ENCODE peak calls at places on chromosomes 1 and 21, in four cellular contexts. O is heart right ventricle, V is RWPE1, L is lung. C is an unnamed sample.

GRCh38 chr1:54653036-54653435 is 11.4 kb downstream of the MROH7 start:
- DNase-seq in O (no peak), L (no peak), V (no peak), C (no peak)

GRCh38 chr1:162689745-162690671 is 57.7 kb downstream of the DDR2 start:
- DNase-seq in V (no peak), O (peak), L (no peak), C (no peak)

GRCh38 chr1:246971322-246971721 is 36.5 kb downstream of the ZNF695 start:
- DNase-seq in O (peak), V (no peak), L (no peak), C (no peak)

GRCh38 chr1:73623946-73624345 is 574.0 kb downstream of the LRRIQ3 start:
- DNase-seq in L (no peak), O (no peak), V (no peak), C (no peak)

GRCh38 chr1:151523331-151523730 is 12.1 kb downstream of the CGN start:
- DNase-seq in L (no peak), O (no peak), V (no peak), C (no peak)

GRCh38 chr1:231215676-231216385 is 25.2 kb upstream of the GNPAT start:
- DNase-seq in V (no peak), O (no peak), L (no peak), C (no peak)

GRCh38 chr1:156901590-156901900 is 8.0 kb downstream of the PEAR1 start:
- DNase-seq in O (no peak), V (no peak), L (no peak), C (no peak)

GRCh38 chr1:31736675-31737074 is 27.5 kb downstream of the ADGRB2 start:
- DNase-seq in O (no peak), L (no peak), V (no peak), C (no peak)

GRCh38 chr1:234579967-234580366 is 30.0 kb downstream of the IRF2BP2 start:
- DNase-seq in V (peak), O (no peak), L (no peak), C (no peak)

GRCh38 chr1:81432089-81432488 is 368.6 kb upstream of the ADGRL2 start:
- DNase-seq in L (no peak), O (no peak), V (no peak), C (no peak)

GRCh38 chr1:12344611-12345299 is 114.9 kb downstream of the VPS13D start:
- DNase-seq in L (no peak), V (no peak), O (no peak), C (no peak)

GRCh38 chr1:240712014-240712731 is 100.2 kb upstream of the GREM2 start:
- DNase-seq in O (no peak), V (no peak), L (no peak), C (no peak)

GRCh38 chr1:117611121-117611601 is 5.3 kb downstream of the TENT5C start:
- DNase-seq in O (no peak), V (no peak), L (no peak), C (no peak)

GRCh38 chr21:40166291-40166843 is 299.1 kb downstream of the PCP4 start:
- DNase-seq in O (no peak), V (no peak), L (no peak), C (no peak)

GRCh38 chr1:220887868-220888664 is 8.8 kb downstream of the HLX start:
- DNase-seq in L (no peak), V (no peak), O (no peak), C (no peak)

GRCh38 chr1:181334724-181335123 is 148.6 kb upstream of the CACNA1E start:
- DNase-seq in V (no peak), L (no peak), O (no peak), C (no peak)

GRCh38 chr1:185245466-185245865 is 71.6 kb downstream of the IVNS1ABP start:
- DNase-seq in V (no peak), L (no peak), O (no peak), C (no peak)

GRCh38 chr1:161131721-161132409 is 602 bp downstream of the DEDD start:
- DNase-seq in V (peak), O (no peak), L (no peak), C (no peak)

GRCh38 chr1:64246294-64246917 is 43.0 kb downstream of the UBE2U start:
- DNase-seq in L (no peak), O (no peak), V (peak), C (no peak)

GRCh38 chr1:44808938-44809917 is 905 bp downstream of the BTBD19 start:
- DNase-seq in O (peak), L (peak), V (no peak), C (peak)

GRCh38 chr1:61459345-61459744 is 265.6 kb downstream of the TM2D1 start:
- DNase-seq in V (no peak), O (no peak), L (no peak), C (no peak)

GRCh38 chr1:159914252-159915018 is 10.9 kb downstream of the TAGLN2 start:
- DNase-seq in V (no peak), L (no peak), O (no peak), C (no peak)

GRCh38 chr1:940121-941026 is 16.7 kb downstream of the SAMD11 start:
- DNase-seq in V (peak), O (peak), L (no peak), C (no peak)

GRCh38 chr1:54380285-54380882 is 25.8 kb downstream of the SSBP3 start:
- DNase-seq in V (no peak), L (no peak), O (no peak), C (no peak)

GRCh38 chr1:38551908-38552307 is 307.7 kb downstream of the RRAGC start:
- DNase-seq in L (no peak), O (no peak), V (no peak), C (no peak)

GRCh38 chr1:7433896-7434295 is 337.2 kb upstream of the VAMP3 start:
- DNase-seq in V (no peak), O (no peak), L (no peak), C (no peak)

DNA sequence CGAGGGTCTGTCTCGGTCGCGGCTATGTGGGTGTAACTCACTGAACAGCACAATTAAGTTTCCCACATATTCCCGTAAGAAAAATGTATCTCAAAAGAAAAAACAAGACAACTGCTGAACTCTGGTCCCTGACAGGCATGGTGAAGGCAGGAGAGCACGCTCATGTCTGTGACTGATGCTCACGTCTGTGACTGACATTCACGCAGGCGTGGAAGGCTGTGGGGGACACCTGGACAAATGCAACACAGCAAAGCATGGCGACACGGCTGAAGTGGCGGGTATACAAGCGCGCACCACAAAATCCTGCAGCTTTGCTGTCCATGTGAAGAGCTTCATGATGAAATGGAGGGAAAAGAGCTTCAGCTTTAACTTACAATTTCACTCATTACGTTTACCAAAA is 6.0 kb downstream of the PTTG1IP start:
- DNase-seq in L (no peak), V (no peak), O (peak), C (no peak)
- H3K27ac ChIP-seq in L (no peak), V (peak), O (peak), C (no peak)

GRCh38 chr1:91546876-91547275 is 46.2 kb downstream of the CDC7 start:
- DNase-seq in L (no peak), V (no peak), O (no peak), C (no peak)
- TF ChIP-seq CTCF in L (no peak), V (no peak), O (no peak), C (no peak)

GRCh38 chr1:19024532-19024931 is 68.1 kb upstream of the IFFO2 start:
- DNase-seq in O (no peak), V (no peak), L (no peak), C (no peak)
- H3K27ac ChIP-seq in O (no peak), V (no peak), L (no peak), C (no peak)

GRCh38 chr1:212814989-212815388 is 23.3 kb downstream of the TATDN3 start:
- DNase-seq in V (no peak), O (no peak), L (no peak), C (no peak)
- TF ChIP-seq CTCF in V (no peak), O (peak), L (no peak), C (peak)